ENCODE peak calls at places on chromosomes 7 and 10, in eight cellular contexts. X is amniotic stem cell, C is lung microvascular endothelial cell, E is H4, U is astrocyte of the hippocampus, Z is neural crest cell, W is GDM1, I is aorta. O is an unnamed sample.

GRCh38 chr10:94546058-94546595 is 539 bp downstream of the HELLS start:
- DNase-seq in E (peak; percentile 8), C (peak; percentile 19), I (no peak), Z (no peak), U (no peak), X (no peak), W (no peak), O (no peak)

GRCh38 chr7:100369105-100369504 is 4.2 kb upstream of the PILRA start:
- DNase-seq in I (peak; percentile 76), E (no peak), Z (no peak), W (peak; percentile 88), U (no peak), C (no peak), X (no peak), O (peak; percentile 43)

GRCh38 chr7:50835156-50835555 is 52.5 kb upstream of the GRB10 start:
- DNase-seq in U (no peak), C (no peak), Z (no peak), X (no peak), I (no peak), E (no peak), W (no peak), O (no peak)

GRCh38 chr7:71453630-71454029 is 321.7 kb downstream of the GALNT17 start:
- DNase-seq in E (no peak), W (no peak), C (no peak), X (no peak), U (no peak), I (no peak), Z (no peak), O (no peak)

GRCh38 chr10:121240011-121240410 is 358.2 kb downstream of the FGFR2 start:
- DNase-seq in X (no peak), C (no peak), U (no peak), E (no peak), Z (no peak), I (no peak), W (no peak), O (peak; percentile 86)

GRCh38 chr10:76428541-76429330 is 997.3 kb downstream of the LRMDA start:
- DNase-seq in E (peak; percentile 82), X (peak; percentile 68), Z (no peak), C (no peak), I (no peak), U (peak; percentile 93), W (no peak), O (no peak)

GRCh38 chr10:60943372-60944158 is 420 bp downstream of the RHOBTB1 start:
- DNase-seq in Z (peak; percentile 56), U (peak; percentile 84), E (peak; percentile 49), C (peak; percentile 86), X (peak; percentile 15), I (peak; percentile 89), W (no peak), O (peak; percentile 67)

GRCh38 chr7:21365866-21366624 is 61.8 kb upstream of the SP4 start:
- DNase-seq in Z (no peak), U (peak; percentile 33), C (peak; percentile 72), I (no peak), X (no peak), W (no peak), E (peak; percentile 86), O (peak; percentile 33)

GRCh38 chr7:42960762-42961161 is 28.6 kb downstream of the MRPL32 start:
- DNase-seq in U (no peak), Z (no peak), C (no peak), I (no peak), E (no peak), W (no peak), X (no peak), O (no peak)

GRCh38 chr7:1931248-1931950 is 261.3 kb downstream of the ELFN1 start:
- DNase-seq in E (no peak), I (no peak), Z (no peak), W (no peak), C (no peak), U (peak; percentile 72), X (no peak), O (no peak)

GRCh38 chr10:133364645-133365431 is 7.0 kb upstream of the FUOM start:
- DNase-seq in E (no peak), X (no peak), C (no peak), W (no peak), Z (no peak), I (peak; percentile 69), U (no peak), O (peak; percentile 52)

GRCh38 chr7:1531979-1532455 is 1.5 kb downstream of the MAFK start:
- DNase-seq in I (no peak), U (no peak), X (no peak), C (no peak), E (no peak), Z (no peak), W (no peak), O (no peak)

GRCh38 chr10:98489561-98490481 is 43.1 kb upstream of the HPS1 start:
- DNase-seq in W (no peak), I (no peak), U (no peak), C (no peak), E (no peak), X (no peak), Z (no peak), O (no peak)

GRCh38 chr10:80468002-80468401 is 13.9 kb downstream of the TSPAN14 start:
- DNase-seq in Z (peak; percentile 61), E (no peak), C (peak; percentile 91), U (no peak), X (no peak), W (peak; percentile 50), I (peak; percentile 79), O (peak; percentile 54)

GRCh38 chr7:150790416-150791075 is 9.6 kb downstream of the TMEM176B start:
- DNase-seq in X (no peak), I (no peak), C (no peak), U (no peak), W (no peak), E (no peak), Z (no peak), O (no peak)

GRCh38 chr10:103395754-103396066 is 565 bp downstream of the ATP5MK start:
- DNase-seq in X (no peak), C (peak; percentile 37), W (no peak), I (no peak), Z (no peak), E (no peak), U (peak; percentile 43), O (no peak)

GRCh38 chr10:102241037-102241443 is 272 bp downstream of the PITX3 start:
- DNase-seq in U (peak; percentile 45), I (no peak), W (no peak), Z (no peak), X (no peak), E (no peak), C (no peak), O (no peak)